ENCODE peak calls at places on chromosomes 5 and 9, in six cellular contexts. One of them, this sample, is unnamed.

GRCh38 chr9:106916491-106917235 is 53.7 kb downstream of the ZNF462 start:
- DNase-seq in WTC11: no peak
- DNase-seq in ascending aorta: no peak
- DNase-seq in heart left ventricle: peak
- DNase-seq in WERI-Rb-1: no peak
- DNase-seq in keratinocyte: peak
- DNase-seq in this sample: peak

GRCh38 chr5:163504091-163504931 is 1.1 kb upstream of the MAT2B start:
- DNase-seq in WTC11: no peak
- DNase-seq in ascending aorta: no peak
- DNase-seq in heart left ventricle: peak
- DNase-seq in WERI-Rb-1: peak
- DNase-seq in keratinocyte: no peak
- DNase-seq in this sample: peak

GRCh38 chr9:132525308-132525707 is 57.1 kb upstream of the BARHL1 start:
- DNase-seq in WTC11: no peak
- DNase-seq in ascending aorta: no peak
- DNase-seq in heart left ventricle: no peak
- DNase-seq in WERI-Rb-1: no peak
- DNase-seq in keratinocyte: no peak
- DNase-seq in this sample: no peak

GRCh38 chr9:107373809-107374208 is 90.7 kb downstream of the RAD23B start:
- DNase-seq in WTC11: no peak
- DNase-seq in ascending aorta: no peak
- DNase-seq in heart left ventricle: no peak
- DNase-seq in WERI-Rb-1: no peak
- DNase-seq in keratinocyte: no peak
- DNase-seq in this sample: no peak

GRCh38 chr5:926416-927171 is 33.9 kb downstream of the TRIP13 start:
- DNase-seq in WTC11: peak
- DNase-seq in ascending aorta: no peak
- DNase-seq in heart left ventricle: no peak
- DNase-seq in WERI-Rb-1: no peak
- DNase-seq in keratinocyte: no peak
- DNase-seq in this sample: no peak

GRCh38 chr5:176610430-176610763 is 441 bp upstream of the GPRIN1 start:
- DNase-seq in WTC11: no peak
- DNase-seq in ascending aorta: no peak
- DNase-seq in heart left ventricle: no peak
- DNase-seq in WERI-Rb-1: peak
- DNase-seq in keratinocyte: no peak
- DNase-seq in this sample: no peak

GRCh38 chr5:177309351-177310191 is 2.1 kb downstream of the MXD3 start:
- DNase-seq in WTC11: peak
- DNase-seq in ascending aorta: no peak
- DNase-seq in heart left ventricle: peak
- DNase-seq in WERI-Rb-1: peak
- DNase-seq in keratinocyte: no peak
- DNase-seq in this sample: peak

GRCh38 chr5:134046801-134047707 is 42.3 kb upstream of the VDAC1 start:
- DNase-seq in WTC11: no peak
- DNase-seq in ascending aorta: no peak
- DNase-seq in heart left ventricle: no peak
- DNase-seq in WERI-Rb-1: no peak
- DNase-seq in keratinocyte: no peak
- DNase-seq in this sample: no peak

GRCh38 chr9:90065001-90065400 is 460.2 kb downstream of the GADD45G start:
- DNase-seq in WTC11: no peak
- DNase-seq in ascending aorta: no peak
- DNase-seq in heart left ventricle: no peak
- DNase-seq in WERI-Rb-1: no peak
- DNase-seq in keratinocyte: no peak
- DNase-seq in this sample: no peak

GRCh38 chr5:113259034-113259433 is 175.8 kb downstream of the TSSK1B start:
- DNase-seq in WTC11: no peak
- DNase-seq in ascending aorta: no peak
- DNase-seq in heart left ventricle: no peak
- DNase-seq in WERI-Rb-1: no peak
- DNase-seq in keratinocyte: no peak
- DNase-seq in this sample: no peak

GRCh38 chr9:100472725-100473261 is at the start of gene TMEFF1:
- DNase-seq in WTC11: peak
- DNase-seq in ascending aorta: no peak
- DNase-seq in heart left ventricle: peak
- DNase-seq in WERI-Rb-1: peak
- DNase-seq in keratinocyte: no peak
- DNase-seq in this sample: no peak

GRCh38 chr5:144778546-144778945 is 607.9 kb downstream of the KCTD16 start:
- DNase-seq in WTC11: no peak
- DNase-seq in ascending aorta: no peak
- DNase-seq in heart left ventricle: no peak
- DNase-seq in WERI-Rb-1: no peak
- DNase-seq in keratinocyte: no peak
- DNase-seq in this sample: peak

GRCh38 chr9:13811876-13812275 is 502.1 kb downstream of the NFIB start:
- DNase-seq in WTC11: no peak
- DNase-seq in ascending aorta: no peak
- DNase-seq in heart left ventricle: no peak
- DNase-seq in WERI-Rb-1: no peak
- DNase-seq in keratinocyte: no peak
- DNase-seq in this sample: no peak

GRCh38 chr5:88660947-88661869 is 221.8 kb downstream of the MEF2C start:
- DNase-seq in WTC11: peak
- DNase-seq in ascending aorta: no peak
- DNase-seq in heart left ventricle: no peak
- DNase-seq in WERI-Rb-1: peak
- DNase-seq in keratinocyte: no peak
- DNase-seq in this sample: peak

GRCh38 chr5:151757233-151758140 is 944 bp downstream of the ATOX1 start:
- DNase-seq in WTC11: no peak
- DNase-seq in ascending aorta: no peak
- DNase-seq in heart left ventricle: no peak
- DNase-seq in WERI-Rb-1: peak
- DNase-seq in keratinocyte: no peak
- DNase-seq in this sample: no peak

GRCh38 chr9:108047264-108047663 is 557.7 kb upstream of the KLF4 start:
- DNase-seq in WTC11: no peak
- DNase-seq in ascending aorta: no peak
- DNase-seq in heart left ventricle: no peak
- DNase-seq in WERI-Rb-1: no peak
- DNase-seq in keratinocyte: no peak
- DNase-seq in this sample: peak

GRCh38 chr5:112929336-112930081 is 7.5 kb upstream of the REEP5 start:
- DNase-seq in WTC11: no peak
- DNase-seq in ascending aorta: no peak
- DNase-seq in heart left ventricle: no peak
- DNase-seq in WERI-Rb-1: no peak
- DNase-seq in keratinocyte: no peak
- DNase-seq in this sample: no peak

GRCh38 chr5:33764786-33765185 is 127.0 kb downstream of the ADAMTS12 start:
- DNase-seq in WTC11: no peak
- DNase-seq in ascending aorta: no peak
- DNase-seq in heart left ventricle: no peak
- DNase-seq in WERI-Rb-1: no peak
- DNase-seq in keratinocyte: no peak
- DNase-seq in this sample: no peak

GRCh38 chr5:54021413-54022155 is 288.8 kb downstream of the ARL15 start:
- DNase-seq in WTC11: no peak
- DNase-seq in ascending aorta: no peak
- DNase-seq in heart left ventricle: no peak
- DNase-seq in WERI-Rb-1: no peak
- DNase-seq in keratinocyte: no peak
- DNase-seq in this sample: peak

GRCh38 chr9:79701651-79702050 is 129.9 kb downstream of the TLE4 start:
- DNase-seq in WTC11: no peak
- DNase-seq in ascending aorta: peak
- DNase-seq in heart left ventricle: no peak
- DNase-seq in WERI-Rb-1: no peak
- DNase-seq in keratinocyte: no peak
- DNase-seq in this sample: peak

GRCh38 chr5:61811052-61811451 is 479.0 kb downstream of the ZSWIM6 start:
- DNase-seq in WTC11: no peak
- DNase-seq in ascending aorta: no peak
- DNase-seq in heart left ventricle: no peak
- DNase-seq in WERI-Rb-1: no peak
- DNase-seq in keratinocyte: no peak
- DNase-seq in this sample: peak

GRCh38 chr9:37625262-37626147 is 25.2 kb upstream of the FRMPD1 start:
- DNase-seq in WTC11: no peak
- DNase-seq in ascending aorta: no peak
- DNase-seq in heart left ventricle: no peak
- DNase-seq in WERI-Rb-1: no peak
- DNase-seq in keratinocyte: no peak
- DNase-seq in this sample: no peak

GRCh38 chr9:37622462-37622861 is 28.3 kb upstream of the FRMPD1 start:
- DNase-seq in WTC11: no peak
- DNase-seq in ascending aorta: no peak
- DNase-seq in heart left ventricle: no peak
- DNase-seq in WERI-Rb-1: no peak
- DNase-seq in keratinocyte: no peak
- DNase-seq in this sample: peak

GRCh38 chr9:37624073-37624472 is 26.7 kb upstream of the FRMPD1 start:
- DNase-seq in WTC11: no peak
- DNase-seq in ascending aorta: no peak
- DNase-seq in heart left ventricle: no peak
- DNase-seq in WERI-Rb-1: no peak
- DNase-seq in keratinocyte: no peak
- DNase-seq in this sample: no peak

GRCh38 chr9:37621299-37621934 is 29.0 kb upstream of the TOMM5 start:
- DNase-seq in WTC11: no peak
- DNase-seq in ascending aorta: no peak
- DNase-seq in heart left ventricle: no peak
- DNase-seq in WERI-Rb-1: peak
- DNase-seq in keratinocyte: no peak
- DNase-seq in this sample: no peak

DNA sequence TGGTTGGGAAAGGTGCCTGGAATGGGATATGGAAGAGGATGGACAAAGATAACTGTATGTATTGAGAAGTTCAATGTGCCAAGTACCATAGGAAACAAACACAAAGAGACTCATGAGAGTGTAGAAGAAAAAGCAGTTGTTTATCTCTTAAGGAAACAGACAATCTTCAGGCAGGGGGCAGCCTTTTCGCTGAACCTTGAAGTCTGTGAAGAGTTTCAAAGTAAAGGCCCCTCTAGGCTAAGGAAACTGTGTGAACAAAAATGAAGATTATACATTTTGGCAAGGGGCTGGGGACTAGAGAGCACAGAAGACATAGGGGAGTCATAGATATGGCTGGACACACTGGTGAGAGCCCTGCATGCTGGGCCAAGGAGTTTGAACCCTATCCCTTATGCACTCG is 27.5 kb upstream of the FRMPD1 start:
- DNase-seq in WTC11: no peak
- DNase-seq in ascending aorta: no peak
- DNase-seq in heart left ventricle: no peak
- DNase-seq in WERI-Rb-1: no peak
- DNase-seq in keratinocyte: no peak
- DNase-seq in this sample: no peak
- TF ChIP-seq CTCF in WTC11: no peak
- TF ChIP-seq CTCF in ascending aorta: no peak
- TF ChIP-seq CTCF in heart left ventricle: no peak
- TF ChIP-seq CTCF in WERI-Rb-1: no peak
- TF ChIP-seq CTCF in keratinocyte: no peak
- TF ChIP-seq CTCF in this sample: no peak

GRCh38 chr9:135973276-135974219 is 12.4 kb upstream of the UBAC1 start:
- DNase-seq in WTC11: no peak
- DNase-seq in ascending aorta: no peak
- DNase-seq in heart left ventricle: no peak
- DNase-seq in WERI-Rb-1: no peak
- DNase-seq in keratinocyte: no peak
- DNase-seq in this sample: no peak

GRCh38 chr9:135975834-135976233 is 14.7 kb upstream of the UBAC1 start:
- DNase-seq in WTC11: no peak
- DNase-seq in ascending aorta: no peak
- DNase-seq in heart left ventricle: no peak
- DNase-seq in WERI-Rb-1: no peak
- DNase-seq in keratinocyte: no peak
- DNase-seq in this sample: no peak

GRCh38 chr9:135971892-135972291 is 10.7 kb upstream of the UBAC1 start:
- DNase-seq in WTC11: peak
- DNase-seq in ascending aorta: no peak
- DNase-seq in heart left ventricle: no peak
- DNase-seq in WERI-Rb-1: no peak
- DNase-seq in keratinocyte: peak
- DNase-seq in this sample: no peak

GRCh38 chr9:135976531-135976930 is 15.4 kb upstream of the UBAC1 start:
- DNase-seq in WTC11: no peak
- DNase-seq in ascending aorta: no peak
- DNase-seq in heart left ventricle: no peak
- DNase-seq in WERI-Rb-1: no peak
- DNase-seq in keratinocyte: no peak
- DNase-seq in this sample: no peak

DNA sequence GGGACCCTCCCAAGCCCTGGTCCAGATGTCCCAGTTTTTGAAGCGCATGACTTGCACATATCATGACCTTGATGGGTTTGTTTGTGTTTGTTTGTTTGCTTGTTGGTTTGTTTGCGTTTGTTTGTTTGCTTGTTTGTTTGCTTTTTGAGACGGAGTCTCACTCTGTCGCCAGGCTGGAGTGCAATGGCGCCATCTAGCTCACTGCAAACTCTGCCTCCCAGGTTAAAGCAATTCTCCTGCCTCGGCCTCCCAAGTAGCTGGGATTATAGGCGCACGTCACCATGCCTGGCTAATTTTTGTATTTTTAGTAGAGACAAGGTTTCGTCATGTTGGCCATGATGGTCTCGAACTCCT is 13.0 kb upstream of the UBAC1 start:
- DNase-seq in WTC11: no peak
- DNase-seq in ascending aorta: no peak
- DNase-seq in heart left ventricle: no peak
- DNase-seq in WERI-Rb-1: no peak
- DNase-seq in keratinocyte: no peak
- DNase-seq in this sample: no peak
- TF ChIP-seq CTCF in WTC11: no peak
- TF ChIP-seq CTCF in ascending aorta: no peak
- TF ChIP-seq CTCF in heart left ventricle: no peak
- TF ChIP-seq CTCF in WERI-Rb-1: peak
- TF ChIP-seq CTCF in keratinocyte: no peak
- TF ChIP-seq CTCF in this sample: peak

DNA sequence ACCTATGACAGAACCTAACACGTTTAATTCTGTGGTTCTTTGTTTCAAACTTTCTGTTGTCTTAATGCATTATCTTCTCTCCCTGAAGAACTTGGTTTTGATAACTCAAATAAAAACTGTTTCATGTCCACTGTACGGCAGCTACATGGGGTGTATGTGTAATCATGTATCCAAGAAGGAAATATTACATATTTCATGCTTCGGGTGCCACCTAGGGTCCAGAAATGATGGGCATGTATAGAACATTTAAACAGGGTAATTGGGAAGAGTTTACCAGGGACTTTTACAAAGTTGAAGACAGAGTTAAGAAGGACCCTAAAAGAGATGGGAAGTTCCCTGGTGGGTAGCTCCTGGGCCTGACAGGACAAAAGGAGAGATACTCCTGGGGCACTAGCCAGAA is 291.3 kb downstream of the FBXL7 start:
- DNase-seq in WTC11: no peak
- DNase-seq in ascending aorta: no peak
- DNase-seq in heart left ventricle: no peak
- DNase-seq in WERI-Rb-1: peak
- DNase-seq in keratinocyte: no peak
- DNase-seq in this sample: peak
- TF ChIP-seq CTCF in WTC11: no peak
- TF ChIP-seq CTCF in ascending aorta: peak
- TF ChIP-seq CTCF in heart left ventricle: peak
- TF ChIP-seq CTCF in WERI-Rb-1: peak
- TF ChIP-seq CTCF in keratinocyte: no peak
- TF ChIP-seq CTCF in this sample: peak

GRCh38 chr9:130857864-130858730 is 23.0 kb downstream of the ABL1 start:
- DNase-seq in WTC11: no peak
- DNase-seq in ascending aorta: peak
- DNase-seq in heart left ventricle: peak
- DNase-seq in WERI-Rb-1: no peak
- DNase-seq in keratinocyte: no peak
- DNase-seq in this sample: peak
- TF ChIP-seq CTCF in WTC11: no peak
- TF ChIP-seq CTCF in ascending aorta: no peak
- TF ChIP-seq CTCF in heart left ventricle: no peak
- TF ChIP-seq CTCF in WERI-Rb-1: no peak
- TF ChIP-seq CTCF in keratinocyte: no peak
- TF ChIP-seq CTCF in this sample: no peak

This sample was measured in fibroblast of mammary gland.